ENCODE peak calls at places on chromosomes 7 and 10, in four cellular contexts. K is A549, J is HepG2, N is K562. O is an unnamed sample.

GRCh38 chr10:14181197-14181936 is 149.4 kb downstream of the FRMD4A start:
- DNase-seq in K (no peak), N (peak), J (no peak), O (no peak)

GRCh38 chr10:3339531-3339950 is 167.0 kb upstream of the PITRM1 start:
- DNase-seq in J (no peak), K (no peak), N (no peak), O (no peak)

GRCh38 chr7:100887186-100887954 is 2.1 kb downstream of the UFSP1 start:
- DNase-seq in K (no peak), N (peak), J (no peak), O (no peak)

GRCh38 chr7:33726582-33726981 is 178.8 kb upstream of the BMPER start:
- DNase-seq in N (no peak), K (no peak), J (no peak), O (no peak)

GRCh38 chr10:12720217-12720981 is 281.1 kb downstream of the CCDC3 start:
- DNase-seq in J (peak), K (peak), N (no peak), O (no peak)

GRCh38 chr10:11292576-11293302 is 275.1 kb downstream of the CELF2 start:
- DNase-seq in K (no peak), N (no peak), J (no peak), O (no peak)

GRCh38 chr10:12499587-12499986 is 150.2 kb downstream of the CAMK1D start:
- DNase-seq in N (no peak), K (no peak), J (no peak), O (no peak)

GRCh38 chr7:76202666-76203030 is 952 bp downstream of the SRRM3 start:
- DNase-seq in N (no peak), K (no peak), J (no peak), O (no peak)

GRCh38 chr10:76354921-76355320 is 923.5 kb downstream of the LRMDA start:
- DNase-seq in K (no peak), N (no peak), J (no peak), O (no peak)

GRCh38 chr7:45068236-45069023 is 20.3 kb downstream of the NACAD start:
- DNase-seq in J (no peak), N (no peak), K (no peak), O (no peak)

GRCh38 chr7:99014113-99014985 is 129.6 kb downstream of the SMURF1 start:
- DNase-seq in K (no peak), N (no peak), J (no peak), O (no peak)

GRCh38 chr10:227014-227413 is 91.8 kb downstream of the ZMYND11 start:
- DNase-seq in K (no peak), N (no peak), J (no peak), O (no peak)

GRCh38 chr7:155270876-155271275 is 26.8 kb upstream of the INSIG1 start:
- DNase-seq in K (no peak), N (no peak), J (no peak), O (no peak)

GRCh38 chr10:87092356-87092860 is 2.2 kb downstream of the GLUD1 start:
- DNase-seq in J (no peak), N (no peak), K (no peak), O (no peak)

GRCh38 chr10:79027147-79028055 is 41.4 kb upstream of the ZMIZ1 start:
- DNase-seq in K (no peak), N (peak), J (no peak), O (no peak)

GRCh38 chr10:133258818-133259602 is 17.7 kb downstream of the ADAM8 start:
- DNase-seq in J (peak), K (peak), N (no peak), O (no peak)

GRCh38 chr10:132539894-132540293 is 2.3 kb downstream of the INPP5A start:
- DNase-seq in J (no peak), K (no peak), N (no peak), O (no peak)

GRCh38 chr7:157837561-157837960 is 500.8 kb downstream of the DNAJB6 start:
- DNase-seq in J (no peak), N (no peak), K (no peak), O (no peak)

GRCh38 chr7:44145969-44146897 is 5.1 kb upstream of the MYL7 start:
- DNase-seq in J (no peak), N (peak), K (peak), O (peak)

GRCh38 chr10:86190291-86190690 is 176.3 kb downstream of the GRID1 start:
- DNase-seq in K (no peak), N (no peak), J (no peak), O (no peak)

GRCh38 chr10:82288461-82288881 is 413.5 kb downstream of the NRG3 start:
- DNase-seq in N (no peak), K (no peak), J (no peak), O (no peak)

GRCh38 chr7:27064169-27064568 is 31.6 kb downstream of the HOXA1 start:
- DNase-seq in N (no peak), K (no peak), J (no peak), O (no peak)

GRCh38 chr7:24573554-24574338 is 494 bp downstream of the PALS2 start:
- DNase-seq in N (peak), J (peak), K (peak), O (no peak)
- TF ChIP-seq RNF2 in N (no peak), J (no peak), K (no peak), O (no peak)

DNA sequence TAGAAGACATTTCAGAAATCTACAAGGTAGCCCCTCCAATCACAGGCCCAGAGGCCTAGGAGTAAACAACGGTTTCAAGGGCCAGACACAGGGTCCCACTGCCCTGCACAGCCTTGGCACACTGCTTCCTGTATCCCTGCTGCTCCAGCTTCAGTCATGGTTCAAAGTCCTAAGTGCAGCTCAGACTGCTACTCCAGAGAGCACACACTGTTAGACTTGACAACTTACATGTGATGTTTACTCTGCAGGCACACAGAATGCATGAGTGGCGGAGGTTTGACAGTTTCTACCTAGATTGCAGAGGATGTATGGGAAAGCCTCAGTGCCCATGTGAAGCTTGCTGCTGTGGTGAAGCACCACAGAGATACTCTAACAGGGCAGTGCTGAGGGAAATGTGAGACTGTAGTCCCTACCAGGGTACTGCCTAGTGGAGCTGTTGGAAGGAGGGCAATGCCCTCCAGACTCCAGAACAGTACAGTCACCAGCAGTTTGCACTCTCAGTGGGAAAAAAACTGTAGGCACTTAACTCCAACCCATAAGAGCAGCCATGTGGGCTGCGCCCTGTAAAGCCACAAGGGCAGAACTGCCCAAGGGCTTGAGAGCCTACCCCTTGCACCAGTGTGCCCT is 270.0 kb downstream of the ZWINT start:
- DNase-seq in J (no peak), N (no peak), K (no peak), O (no peak)
- TF ChIP-seq RNF2 in J (no peak), N (no peak), K (no peak), O (no peak)

GRCh38 chr10:32060372-32060771 is 4.1 kb upstream of the KIF5B start:
- DNase-seq in J (no peak), N (no peak), K (no peak), O (no peak)

GRCh38 chr10:32068569-32068968 is 12.3 kb upstream of the KIF5B start:
- DNase-seq in N (no peak), J (no peak), K (no peak), O (no peak)

GRCh38 chr10:32061440-32061839 is 5.2 kb upstream of the KIF5B start:
- DNase-seq in K (no peak), J (no peak), N (no peak), O (no peak)

GRCh38 chr10:32070645-32071044 is 14.4 kb upstream of the KIF5B start:
- DNase-seq in K (no peak), N (no peak), J (no peak), O (no peak)

GRCh38 chr10:32065871-32066270 is 9.6 kb upstream of the KIF5B start:
- DNase-seq in K (no peak), N (no peak), J (no peak), O (no peak)
- TF ChIP-seq RNF2 in K (no peak), N (no peak), J (no peak), O (no peak)

GRCh38 chr7:121937224-121937623 is 64.3 kb downstream of the PTPRZ1 start:
- DNase-seq in K (no peak), J (no peak), N (no peak), O (no peak)
- TF ChIP-seq RNF2 in K (no peak), J (no peak), N (no peak), O (no peak)

O was measured in H1.